ENCODE peak calls at places on chromosomes 3 and 15, in seven cellular contexts. L, Q, Z, T, G, W and J are unnamed samples.

GRCh38 chr3:179450901-179451334 is 352 bp downstream of the GNB4 start:
- DNase-seq in Z (no peak), T (no peak), W (no peak), L (no peak), G (no peak), Q (peak), J (no peak)

GRCh38 chr3:157354722-157355121 is 81.9 kb upstream of the PTX3 start:
- DNase-seq in Z (no peak), G (peak), W (no peak), T (no peak), Q (no peak), L (no peak), J (no peak)

GRCh38 chr3:124209426-124209825 is 217.5 kb upstream of the ROPN1 start:
- DNase-seq in L (no peak), Z (no peak), T (no peak), Q (no peak), G (no peak), W (no peak), J (no peak)

GRCh38 chr3:118960876-118961275 is 73.8 kb downstream of the IGSF11 start:
- DNase-seq in Z (no peak), Q (no peak), L (peak), T (no peak), W (no peak), G (no peak), J (no peak)

GRCh38 chr3:157174265-157174615 is 14.3 kb upstream of the CCNL1 start:
- DNase-seq in Z (peak), Q (peak), T (no peak), L (no peak), G (peak), W (no peak), J (no peak)

GRCh38 chr3:100912976-100913375 is 80.2 kb downstream of the ABI3BP start:
- DNase-seq in T (no peak), Q (no peak), G (no peak), L (no peak), W (no peak), Z (no peak), J (no peak)

GRCh38 chr15:67433495-67434099 is 87.3 kb upstream of the C15orf61 start:
- DNase-seq in Q (peak), L (peak), W (peak), T (peak), G (peak), Z (no peak), J (no peak)

GRCh38 chr3:107928084-107928445 is 162.8 kb downstream of the CD47 start:
- DNase-seq in L (no peak), G (no peak), Q (peak), Z (no peak), W (no peak), T (no peak), J (no peak)

GRCh38 chr3:111594205-111594604 is 941 bp downstream of the ZBED2 start:
- DNase-seq in W (no peak), G (no peak), Q (peak), Z (no peak), T (no peak), L (no peak), J (no peak)

GRCh38 chr15:98442379-98442833 is 205.9 kb upstream of the IGF1R start:
- DNase-seq in W (peak), L (peak), Z (no peak), Q (peak), G (peak), T (no peak), J (peak)

GRCh38 chr15:58957101-58957973 is 23.9 kb upstream of the SLTM start:
- DNase-seq in Z (no peak), L (no peak), G (peak), W (peak), Q (peak), T (peak), J (peak)

GRCh38 chr3:16290007-16290826 is 25.2 kb downstream of the OXNAD1 start:
- DNase-seq in Q (peak), T (peak), W (peak), G (peak), L (no peak), Z (no peak), J (no peak)

GRCh38 chr3:100042577-100042981 is 71.7 kb downstream of the FILIP1L start:
- DNase-seq in G (no peak), L (no peak), Z (no peak), Q (no peak), T (no peak), W (no peak), J (no peak)

GRCh38 chr15:69615756-69616155 is 163.1 kb downstream of the RPLP1 start:
- DNase-seq in G (no peak), Q (no peak), W (no peak), Z (no peak), L (no peak), T (no peak), J (no peak)

GRCh38 chr3:195512798-195513345 is 30.3 kb downstream of the PPP1R2 start:
- DNase-seq in G (no peak), L (no peak), Q (no peak), T (no peak), Z (no peak), W (no peak), J (no peak)